ENCODE peak calls at places on chromosomes 3 and 15, in four cellular contexts. Y, D, U and F are unnamed samples.

GRCh38 chr3:193732391-193732790 is 139.4 kb downstream of the OPA1 start:
- DNase-seq in Y (no peak), D (no peak), U (no peak), F (no peak)

GRCh38 chr3:12943124-12944021 is 102.0 kb upstream of the RPL32 start:
- DNase-seq in Y (no peak), D (no peak), U (no peak), F (no peak)

GRCh38 chr3:42421818-42422796 is 11.7 kb upstream of the LYZL4 start:
- DNase-seq in Y (no peak), D (no peak), U (no peak), F (no peak)

GRCh38 chr3:77562089-77562488 is 522.2 kb downstream of the ROBO2 start:
- DNase-seq in Y (no peak), D (no peak), U (no peak), F (no peak)

GRCh38 chr3:195558602-195559001 is 15.5 kb upstream of the PPP1R2 start:
- DNase-seq in Y (no peak), D (peak; percentile 30), U (peak; percentile 72), F (no peak)

GRCh38 chr3:170839518-170840100 is 30.4 kb downstream of the RPL22L1 start:
- DNase-seq in Y (no peak), D (no peak), U (no peak), F (no peak)

GRCh38 chr3:194964809-194965208 is 279.1 kb downstream of the FAM43A start:
- DNase-seq in Y (peak; percentile 41), D (no peak), U (peak; percentile 13), F (no peak)

GRCh38 chr3:15151166-15151565 is 52.2 kb upstream of the RBSN start:
- DNase-seq in Y (no peak), D (no peak), U (no peak), F (no peak)

GRCh38 chr3:197465996-197466549 is 89.7 kb downstream of the BDH1 start:
- DNase-seq in Y (no peak), D (peak; percentile 64), U (no peak), F (no peak)

GRCh38 chr15:40844543-40844981 is 714 bp downstream of the SPINT1 start:
- DNase-seq in Y (no peak), D (no peak), U (peak; percentile 59), F (no peak)

GRCh38 chr15:81052046-81052445 is 51.3 kb downstream of the TLNRD1 start:
- DNase-seq in Y (no peak), D (no peak), U (no peak), F (no peak)

GRCh38 chr3:141302364-141303141 is 65.8 kb upstream of the ZBTB38 start:
- DNase-seq in Y (no peak), D (no peak), U (no peak), F (no peak)

GRCh38 chr3:93906245-93906644 is 67.5 kb downstream of the PROS1 start:
- DNase-seq in Y (no peak), D (no peak), U (no peak), F (no peak)

GRCh38 chr3:73669268-73669667 is 44.5 kb upstream of the PDZRN3 start:
- DNase-seq in Y (no peak), D (no peak), U (no peak), F (no peak)

GRCh38 chr3:68018275-68018674 is 363.9 kb upstream of the SUCLG2 start:
- DNase-seq in Y (no peak), D (no peak), U (peak; percentile 33), F (no peak)

GRCh38 chr15:45417303-45417950 is 39.1 kb upstream of the GATM start:
- DNase-seq in Y (no peak), D (no peak), U (no peak), F (no peak)

GRCh38 chr3:184752361-184752760 is 40.5 kb upstream of the MAGEF1 start:
- DNase-seq in Y (no peak), D (no peak), U (no peak), F (no peak)

GRCh38 chr3:73188707-73189106 is 127.2 kb downstream of the EBLN2 start:
- DNase-seq in Y (no peak), D (no peak), U (no peak), F (no peak)

GRCh38 chr15:88872106-88872505 is 23.2 kb downstream of the HAPLN3 start:
- DNase-seq in Y (no peak), D (no peak), U (no peak), F (no peak)

GRCh38 chr3:30324587-30324986 is 281.8 kb upstream of the TGFBR2 start:
- DNase-seq in Y (no peak), D (no peak), U (no peak), F (no peak)

GRCh38 chr3:50806031-50806430 is 131.3 kb downstream of the DOCK3 start:
- DNase-seq in Y (no peak), D (no peak), U (no peak), F (no peak)

DNA sequence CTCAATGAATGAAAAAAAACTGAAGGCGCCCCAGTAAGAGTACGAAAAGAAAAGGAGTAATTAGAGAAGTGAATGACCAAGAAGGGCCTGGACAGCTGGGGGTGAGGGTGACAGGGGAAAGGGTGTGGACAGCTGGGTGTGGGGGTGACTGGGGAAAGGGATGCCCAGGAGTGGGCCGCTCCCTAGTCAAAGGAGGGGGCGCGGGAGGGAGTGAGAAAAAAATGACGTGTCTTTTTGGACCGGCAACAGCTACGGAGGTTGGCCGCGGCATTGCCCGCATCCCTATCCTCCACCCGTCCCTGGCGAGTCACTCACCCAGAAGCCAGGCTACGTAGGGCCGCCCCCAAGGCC is 260 bp upstream of the ZCWPW2 start:
- DNase-seq in Y (peak; percentile 98), D (no peak), U (no peak), F (no peak)
- TF ChIP-seq POLR2AphosphoS5 in Y (no peak), D (no peak), U (no peak), F (no peak)

GRCh38 chr15:42059661-42060476 is 34.5 kb downstream of the PLA2G4D start:
- DNase-seq in Y (no peak), D (peak; percentile 63), U (peak; percentile 78), F (peak; percentile 30)

GRCh38 chr15:42058791-42059190 is 35.6 kb downstream of the PLA2G4D start:
- DNase-seq in Y (no peak), D (no peak), U (no peak), F (no peak)

GRCh38 chr15:42057744-42058646 is 36.4 kb downstream of the PLA2G4D start:
- DNase-seq in Y (no peak), D (no peak), U (no peak), F (no peak)

GRCh38 chr15:42053914-42054313 is 33.1 kb upstream of the PLA2G4E start:
- DNase-seq in Y (no peak), D (no peak), U (no peak), F (no peak)

GRCh38 chr15:42056934-42057743 is 36.3 kb upstream of the PLA2G4E start:
- DNase-seq in Y (no peak), D (peak; percentile 84), U (peak; percentile 95), F (peak; percentile 98)
- TF ChIP-seq CTCF in Y (peak; percentile 59), D (peak; percentile 85), U (peak; percentile 69), F (peak; percentile 43)

GRCh38 chr3:128482175-128482856 is 10.7 kb downstream of the GATA2 start:
- DNase-seq in Y (no peak), D (peak; percentile 48), U (no peak), F (no peak)
- TF ChIP-seq POLR2AphosphoS5 in Y (no peak), D (no peak), U (no peak), F (no peak)

GRCh38 chr3:57094011-57094535 is 33.6 kb downstream of the SPATA12 start:
- DNase-seq in Y (no peak), D (no peak), U (no peak), F (no peak)

GRCh38 chr3:57094606-57095005 is 34.1 kb downstream of the SPATA12 start:
- DNase-seq in Y (no peak), D (no peak), U (no peak), F (no peak)

GRCh38 chr3:57091874-57092273 is 31.4 kb downstream of the SPATA12 start:
- DNase-seq in Y (no peak), D (no peak), U (no peak), F (no peak)

GRCh38 chr3:57095361-57095760 is 34.9 kb downstream of the SPATA12 start:
- DNase-seq in Y (no peak), D (no peak), U (no peak), F (no peak)

DNA sequence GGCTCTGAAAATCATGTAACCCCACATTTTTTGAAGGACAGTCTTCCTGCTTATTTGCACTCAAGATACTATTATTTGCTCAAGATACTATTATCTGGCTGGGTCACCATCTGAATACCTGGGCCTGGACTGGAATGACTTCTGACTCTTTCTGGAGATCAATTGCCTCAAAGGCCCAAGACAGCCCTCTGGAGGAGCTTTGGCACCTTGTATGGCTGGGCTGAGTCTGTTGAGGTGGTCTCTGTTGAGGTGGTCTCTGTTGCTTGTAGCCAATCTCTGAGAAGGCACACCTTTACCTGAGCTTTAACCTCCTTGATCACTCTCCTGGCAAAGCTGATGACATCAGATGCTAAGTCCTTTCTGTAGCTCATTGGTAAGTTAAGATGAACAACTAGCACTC is 33.0 kb downstream of the SPATA12 start:
- DNase-seq in Y (no peak), D (no peak), U (no peak), F (no peak)
- TF ChIP-seq CTCF in Y (no peak), D (no peak), U (peak; percentile 9), F (no peak)